ENCODE peak calls at places on chromosomes 7 and 10, in four cellular contexts. One of them, this sample, is unnamed.

GRCh38 chr7:27921081-27921836 is 181.3 kb downstream of the TAX1BP1 start:
- DNase-seq in HFFc6: peak
- DNase-seq in CMK: peak
- DNase-seq in NCI-H2081: peak
- DNase-seq in this sample: no peak

GRCh38 chr7:142793156-142793555 is 22.4 kb downstream of the PRSS2 start:
- DNase-seq in CMK: no peak
- DNase-seq in NCI-H2081: no peak
- DNase-seq in HFFc6: peak
- DNase-seq in this sample: no peak

GRCh38 chr7:45001138-45001694 is 1.2 kb downstream of the CCM2 start:
- DNase-seq in NCI-H2081: peak
- DNase-seq in HFFc6: no peak
- DNase-seq in CMK: no peak
- DNase-seq in this sample: no peak

GRCh38 chr7:141455686-141456085 is 95.5 kb upstream of the AGK start:
- DNase-seq in HFFc6: no peak
- DNase-seq in NCI-H2081: no peak
- DNase-seq in CMK: no peak
- DNase-seq in this sample: no peak

GRCh38 chr10:67115972-67116371 is 190.1 kb downstream of the LRRTM3 start:
- DNase-seq in NCI-H2081: peak
- DNase-seq in CMK: no peak
- DNase-seq in HFFc6: no peak
- DNase-seq in this sample: no peak

GRCh38 chr7:68280931-68281330 is 1284.3 kb downstream of the TYW1 start:
- DNase-seq in CMK: no peak
- DNase-seq in NCI-H2081: no peak
- DNase-seq in HFFc6: no peak
- DNase-seq in this sample: no peak

GRCh38 chr7:105015631-105015965 is 1.6 kb downstream of the KMT2E start:
- DNase-seq in HFFc6: no peak
- DNase-seq in CMK: no peak
- DNase-seq in NCI-H2081: peak
- DNase-seq in this sample: no peak

GRCh38 chr7:116957874-116958273 is 4.6 kb downstream of the ST7 start:
- DNase-seq in HFFc6: no peak
- DNase-seq in NCI-H2081: no peak
- DNase-seq in CMK: no peak
- DNase-seq in this sample: no peak

GRCh38 chr7:81029523-81029922 is 110.7 kb upstream of the SEMA3C start:
- DNase-seq in HFFc6: no peak
- DNase-seq in NCI-H2081: peak
- DNase-seq in CMK: no peak
- DNase-seq in this sample: no peak

GRCh38 chr7:129095258-129095657 is 40.3 kb upstream of the TNPO3 start:
- DNase-seq in CMK: no peak
- DNase-seq in HFFc6: no peak
- DNase-seq in NCI-H2081: no peak
- DNase-seq in this sample: no peak

GRCh38 chr7:2647594-2648172 is 15.9 kb downstream of the TTYH3 start:
- DNase-seq in NCI-H2081: no peak
- DNase-seq in CMK: no peak
- DNase-seq in HFFc6: no peak
- DNase-seq in this sample: no peak

GRCh38 chr10:80158126-80158525 is 25.6 kb downstream of the PLAC9 start:
- DNase-seq in CMK: no peak
- DNase-seq in HFFc6: no peak
- DNase-seq in NCI-H2081: no peak
- DNase-seq in this sample: no peak

This sample was measured in left ventricle myocardium superior.